ENCODE peak calls at places on chromosomes 16 and 17, in ten cellular contexts. M is GM23248, U is aorta, D is heart right ventricle, K is cardiac muscle cell, B is lower lobe of right lung, V is neural progenitor cell, X is fibroblast of the aortic adventitia, I is HFF-Myc, N is OCI-LY7. S is an unnamed sample.

GRCh38 chr17:2872282-2872681 is 76.0 kb downstream of the RAP1GAP2 start:
- DNase-seq in V (peak), M (no peak), I (no peak), K (no peak), N (no peak), X (no peak), U (no peak), B (no peak), D (no peak), S (no peak)

GRCh38 chr17:29620271-29620670 is 2.4 kb downstream of the CORO6 start:
- DNase-seq in U (no peak), N (no peak), V (no peak), X (no peak), I (no peak), M (peak), D (no peak), B (no peak), K (no peak), S (no peak)

GRCh38 chr17:56478836-56479447 is 114.6 kb upstream of the NOG start:
- DNase-seq in D (no peak), K (peak), X (peak), I (no peak), V (peak), N (peak), B (no peak), U (no peak), M (peak), S (peak)

GRCh38 chr17:7440823-7441174 is 1.5 kb downstream of the FGF11 start:
- DNase-seq in V (peak), M (peak), B (no peak), N (no peak), I (no peak), X (peak), K (peak), U (peak), D (peak), S (no peak)

GRCh38 chr17:71975998-71976649 is 144.7 kb upstream of the SOX9 start:
- DNase-seq in D (peak), U (peak), K (peak), M (peak), N (no peak), B (peak), I (peak), X (peak), V (peak), S (no peak)

GRCh38 chr17:8488931-8489330 is 53.2 kb downstream of the NDEL1 start:
- DNase-seq in I (peak), X (peak), D (peak), U (peak), N (no peak), K (peak), B (no peak), M (peak), V (no peak), S (no peak)

GRCh38 chr17:39812466-39812865 is 51.6 kb downstream of the IKZF3 start:
- DNase-seq in U (no peak), D (no peak), K (no peak), B (no peak), N (no peak), X (no peak), M (no peak), V (no peak), I (no peak), S (no peak)

GRCh38 chr16:61892531-61892930 is 143.7 kb downstream of the CDH8 start:
- DNase-seq in U (no peak), B (no peak), N (no peak), I (no peak), M (no peak), X (no peak), K (no peak), D (no peak), V (no peak), S (no peak)

GRCh38 chr17:81987161-81987770 is 9.8 kb downstream of the ASPSCR1 start:
- DNase-seq in K (no peak), M (no peak), U (no peak), N (no peak), X (no peak), B (peak), I (no peak), D (no peak), V (no peak), S (no peak)

GRCh38 chr17:80754846-80755245 is 210.2 kb downstream of the RPTOR start:
- DNase-seq in K (no peak), D (no peak), M (no peak), X (no peak), V (no peak), U (no peak), I (no peak), N (no peak), B (no peak), S (no peak)

GRCh38 chr17:12429125-12429524 is 236.6 kb upstream of the MYOCD start:
- DNase-seq in X (no peak), M (no peak), K (no peak), V (no peak), B (no peak), D (no peak), U (no peak), I (no peak), N (no peak), S (no peak)

GRCh38 chr16:22660441-22661160 is 149.9 kb downstream of the NPIPB5 start:
- DNase-seq in V (no peak), U (no peak), X (no peak), M (no peak), D (no peak), N (no peak), K (no peak), I (no peak), B (no peak), S (no peak)

GRCh38 chr17:40253565-40253964 is 34.1 kb upstream of the CDC6 start:
- DNase-seq in X (no peak), V (no peak), U (no peak), D (no peak), B (no peak), K (no peak), I (no peak), M (no peak), N (no peak), S (no peak)

GRCh38 chr17:9880582-9880999 is 24.5 kb downstream of the RCVRN start:
- DNase-seq in K (peak), U (no peak), D (no peak), B (no peak), X (no peak), N (no peak), M (peak), I (no peak), V (no peak), S (no peak)

GRCh38 chr17:80725532-80725931 is 180.9 kb downstream of the RPTOR start:
- DNase-seq in V (no peak), X (no peak), I (no peak), K (peak), B (no peak), D (no peak), M (peak), U (no peak), N (no peak), S (no peak)

GRCh38 chr16:56203052-56203451 is 11.8 kb downstream of the GNAO1 start:
- DNase-seq in M (peak), B (no peak), V (peak), I (no peak), D (no peak), X (peak), K (peak), U (peak), N (peak), S (peak)

GRCh38 chr16:20734056-20734455 is 7.6 kb downstream of the THUMPD1 start:
- DNase-seq in N (no peak), B (no peak), V (no peak), I (no peak), U (no peak), K (no peak), D (no peak), X (no peak), M (no peak), S (no peak)

GRCh38 chr17:77935121-77935571 is 23.4 kb upstream of the TNRC6C start:
- DNase-seq in D (no peak), V (peak), B (no peak), M (no peak), N (no peak), X (no peak), U (no peak), I (no peak), K (no peak), S (peak)

GRCh38 chr16:12600116-12600515 is 203.6 kb downstream of the CPPED1 start:
- DNase-seq in V (no peak), B (no peak), I (no peak), D (no peak), N (no peak), K (no peak), M (no peak), X (no peak), U (no peak), S (no peak)

GRCh38 chr17:55295411-55296170 is 30.8 kb downstream of the HLF start:
- DNase-seq in B (no peak), N (peak), K (peak), I (peak), V (peak), D (peak), X (peak), M (peak), U (no peak), S (peak)

GRCh38 chr17:65013613-65014391 is 42.7 kb downstream of the GNA13 start:
- DNase-seq in N (no peak), M (peak), D (no peak), V (no peak), X (peak), I (peak), B (no peak), U (no peak), K (peak), S (no peak)

GRCh38 chr17:69525920-69526841 is 111.7 kb downstream of the MAP2K6 start:
- DNase-seq in I (peak), U (no peak), X (peak), D (peak), K (peak), N (peak), M (peak), B (no peak), V (peak), S (peak)

GRCh38 chr17:50688168-50688719 is 19.5 kb downstream of the ANKRD40 start:
- DNase-seq in D (no peak), M (no peak), X (no peak), V (no peak), N (no peak), U (peak), I (no peak), K (no peak), B (no peak), S (no peak)

GRCh38 chr16:69479806-69480205 is 55.4 kb downstream of the CYB5B start:
- DNase-seq in M (no peak), V (no peak), N (no peak), K (no peak), U (no peak), X (no peak), I (no peak), B (no peak), D (no peak), S (no peak)

GRCh38 chr16:56686758-56687157 is 4.5 kb downstream of the MT1X start:
- DNase-seq in M (no peak), N (no peak), V (no peak), K (no peak), B (no peak), D (no peak), U (no peak), I (no peak), X (no peak), S (no peak)

GRCh38 chr17:72683506-72684404 is 408.7 kb downstream of the SLC39A11 start:
- DNase-seq in U (no peak), X (peak), V (no peak), D (no peak), N (no peak), M (peak), B (peak), I (no peak), K (peak), S (no peak)

GRCh38 chr16:85460983-85461813 is 151.9 kb upstream of the GSE1 start:
- DNase-seq in B (no peak), K (peak), U (no peak), D (no peak), I (no peak), X (peak), N (no peak), M (peak), V (peak), S (no peak)

GRCh38 chr17:35374766-35375344 is 1.4 kb upstream of the SLFN11 start:
- DNase-seq in B (no peak), M (no peak), U (no peak), K (no peak), I (no peak), D (no peak), N (no peak), X (no peak), V (no peak), S (no peak)

GRCh38 chr17:35372846-35373531 is 432 bp downstream of the SLFN11 start:
- DNase-seq in I (no peak), K (no peak), D (no peak), B (peak), M (peak), U (no peak), V (peak), N (no peak), X (peak), S (peak)

GRCh38 chr17:35373532-35373983 is at the start of gene SLFN11:
- DNase-seq in U (peak), B (peak), K (peak), D (peak), V (peak), I (peak), M (peak), X (peak), N (no peak), S (peak)

GRCh38 chr17:35373984-35374765 is 754 bp upstream of the SLFN11 start:
- DNase-seq in X (peak), U (peak), B (peak), I (no peak), M (peak), K (peak), V (peak), N (no peak), D (peak), S (peak)

DNA sequence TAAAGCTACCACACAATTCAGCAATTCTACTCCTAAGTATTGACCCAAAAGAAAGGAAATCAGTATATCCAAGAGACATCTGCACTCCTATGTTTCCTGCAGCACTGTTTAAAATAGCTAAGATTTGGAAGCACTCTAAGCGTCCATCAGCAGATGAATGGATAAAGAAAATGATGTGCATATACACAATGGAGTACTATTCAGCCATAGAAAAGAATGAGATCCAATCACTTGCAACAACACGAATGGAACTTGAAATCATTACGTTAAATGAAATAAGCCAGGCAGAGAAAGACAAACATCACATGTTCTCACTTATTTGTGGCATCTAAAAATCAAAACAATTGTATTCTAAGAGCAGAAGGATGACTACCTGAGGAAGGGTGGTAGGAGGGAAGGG is 1.5 kb downstream of the SLFN11 start:
- DNase-seq in X (no peak), K (no peak), U (no peak), B (no peak), V (no peak), D (no peak), M (no peak), I (no peak), N (no peak), S (no peak)
- H3K4me3 ChIP-seq in X (peak), K (no peak), U (no peak), B (peak), V (no peak), D (peak), M (peak), I (peak), N (no peak), S (peak)

GRCh38 chr16:84281077-84281476 is 13.6 kb upstream of the WFDC1 start:
- DNase-seq in D (no peak), M (no peak), X (peak), U (no peak), N (peak), B (no peak), I (no peak), V (peak), K (peak), S (peak)

GRCh38 chr16:84286568-84287220 is 8.0 kb upstream of the WFDC1 start:
- DNase-seq in M (peak), N (no peak), B (peak), U (peak), I (no peak), X (peak), V (no peak), D (peak), K (peak), S (no peak)

GRCh38 chr16:84283314-84284167 is 11.1 kb upstream of the WFDC1 start:
- DNase-seq in B (no peak), M (no peak), D (peak), N (no peak), V (no peak), K (no peak), X (no peak), I (no peak), U (no peak), S (no peak)

GRCh38 chr16:84282533-84282932 is 12.1 kb upstream of the WFDC1 start:
- DNase-seq in U (no peak), M (no peak), X (no peak), N (no peak), K (no peak), B (no peak), V (no peak), I (no peak), D (no peak), S (no peak)

GRCh38 chr16:84284168-84284722 is 10.4 kb upstream of the WFDC1 start:
- DNase-seq in V (peak), I (no peak), N (no peak), K (peak), D (peak), U (peak), X (peak), M (peak), B (peak), S (no peak)
- H3K4me3 ChIP-seq in V (no peak), I (no peak), N (no peak), K (no peak), D (no peak), U (no peak), X (no peak), M (no peak), B (no peak), S (no peak)

DNA sequence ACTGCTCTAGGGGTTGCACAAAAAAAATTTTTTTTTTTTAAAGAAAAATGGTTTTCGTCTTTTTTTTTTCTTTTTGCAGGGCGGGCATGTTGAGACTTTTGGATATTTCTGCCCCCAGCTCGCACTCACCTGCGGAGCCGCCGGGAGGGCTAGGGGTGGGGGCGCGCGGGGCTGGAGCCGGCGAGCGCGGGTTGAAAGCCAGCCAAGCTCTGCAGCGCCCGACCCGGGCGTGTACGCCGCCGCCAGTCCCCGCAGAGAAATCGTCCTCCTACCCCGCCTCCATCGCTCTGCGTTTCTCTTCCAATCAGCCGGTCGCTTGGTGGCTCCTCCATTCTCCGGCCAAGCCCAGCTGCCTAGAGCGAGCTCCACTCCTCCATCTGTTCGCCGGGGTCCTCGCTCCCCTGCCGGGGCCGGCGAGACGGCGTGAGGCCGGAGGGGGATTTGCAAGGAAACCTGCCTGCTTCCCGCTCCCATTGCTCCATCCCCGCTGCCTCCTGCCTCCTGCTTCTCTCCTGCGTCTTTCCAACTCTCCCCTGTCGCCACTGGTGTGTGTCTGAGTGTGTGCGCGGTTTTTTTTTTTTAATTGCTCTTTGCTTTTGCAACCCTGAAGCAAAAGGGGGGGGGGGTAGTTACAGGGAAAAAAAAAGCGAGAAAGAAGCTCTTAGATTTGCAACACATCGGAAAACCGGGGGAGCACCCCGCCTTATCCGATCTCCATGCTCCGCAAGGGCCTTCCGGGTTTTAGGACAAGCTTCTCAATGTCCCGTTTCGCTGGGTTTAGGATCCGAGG is 1.8 kb upstream of the UBTF start:
- DNase-seq in U (peak), D (peak), B (peak), I (no peak), M (peak), X (peak), N (peak), V (peak), K (peak), S (peak)
- H3K4me3 ChIP-seq in U (peak), D (peak), B (peak), I (peak), M (peak), X (peak), N (peak), V (peak), K (peak), S (peak)

GRCh38 chr17:48608921-48609505 is 1.8 kb downstream of the HOXB7 start:
- DNase-seq in U (no peak), B (no peak), I (no peak), M (no peak), K (no peak), X (no peak), V (no peak), D (no peak), N (no peak), S (no peak)
- H3K4me3 ChIP-seq in U (no peak), B (no peak), I (no peak), M (no peak), K (no peak), X (no peak), V (no peak), D (no peak), N (no peak), S (no peak)

GRCh38 chr17:22692801-22693171 is 1000.5 kb downstream of the KCNJ18 start:
- DNase-seq in U (no peak), K (no peak), X (no peak), N (no peak), I (no peak), V (no peak), B (no peak), M (no peak), D (no peak), S (no peak)
- H3K4me3 ChIP-seq in U (no peak), K (no peak), X (no peak), N (no peak), I (no peak), V (no peak), B (no peak), M (no peak), D (no peak), S (no peak)

DNA sequence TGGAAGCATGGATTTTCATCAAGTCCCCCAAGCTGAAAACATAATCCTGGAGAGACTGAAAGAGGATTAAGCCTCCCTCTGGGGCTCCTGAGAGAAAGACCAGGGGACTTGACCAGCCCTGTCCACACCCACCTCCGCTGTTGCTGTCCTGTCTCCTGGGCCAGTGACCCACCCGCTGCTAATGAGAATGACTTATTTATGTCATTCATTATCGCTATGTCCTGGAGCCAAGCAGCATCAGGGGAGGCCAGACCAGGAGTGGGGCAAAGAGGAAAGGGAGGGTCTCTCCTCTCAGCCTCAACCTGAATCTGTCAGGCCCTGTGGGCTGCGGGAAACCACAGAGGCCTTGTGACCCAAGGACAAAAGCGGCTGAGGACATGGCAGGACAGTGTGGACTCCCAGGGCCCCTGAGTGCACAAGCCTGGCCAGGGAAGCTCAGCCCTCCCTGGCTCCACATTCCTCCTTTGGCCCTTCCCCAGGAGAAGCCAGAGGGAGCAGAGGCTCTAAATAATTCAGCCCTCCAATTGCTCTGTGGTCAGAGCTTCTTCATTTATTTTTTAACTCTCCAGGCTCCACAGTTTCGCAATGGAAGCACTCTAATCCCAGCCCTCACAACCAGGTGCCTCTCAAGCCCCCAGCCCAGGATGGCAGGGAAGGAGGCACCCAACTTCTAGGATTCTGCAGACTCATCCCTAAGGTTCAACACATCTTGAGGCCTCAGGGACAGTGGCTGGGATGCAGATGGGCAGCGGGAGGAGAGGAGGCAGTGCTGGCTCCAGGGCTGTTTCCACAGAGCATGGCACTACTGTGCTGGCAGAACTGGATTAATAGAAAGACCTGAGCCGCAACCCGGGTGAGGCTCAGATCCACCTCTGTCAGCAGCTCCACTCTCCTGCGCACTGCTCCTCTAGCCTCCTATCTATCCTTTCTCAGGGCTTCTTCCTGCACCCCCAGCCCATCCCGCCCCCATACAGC is 19.1 kb downstream of the CUEDC1 start:
- DNase-seq in B (no peak), I (no peak), U (peak), K (peak), N (no peak), X (peak), D (peak), V (peak), M (peak), S (no peak)
- H3K4me3 ChIP-seq in B (no peak), I (no peak), U (no peak), K (no peak), N (no peak), X (peak), D (peak), V (peak), M (peak), S (no peak)